ENCODE peak calls at places on chromosome X, in five cellular contexts. L is Panc1; A is sigmoid colon; Y is breast epithelium; M is CD8-positive, alpha-beta T cell. V is an unnamed sample.

GRCh38 chrX:23662187-23662586 is 5.1 kb upstream of the PRDX4 start:
- DNase-seq in L (no peak), A (no peak), Y (no peak), M (no peak), V (no peak)

GRCh38 chrX:153969904-153970397 is 1.7 kb downstream of the HCFC1 start:
- DNase-seq in L (no peak), A (no peak), Y (no peak), M (no peak), V (no peak)

GRCh38 chrX:54067741-54068140 is 23.5 kb upstream of the PHF8 start:
- DNase-seq in L (no peak), A (no peak), Y (no peak), M (no peak), V (no peak)

GRCh38 chrX:10972731-10973130 is 138.4 kb upstream of the HCCS start:
- DNase-seq in L (no peak), A (no peak), Y (no peak), M (no peak), V (no peak)

GRCh38 chrX:84118315-84118714 is 69.7 kb downstream of the RPS6KA6 start:
- DNase-seq in L (no peak), A (no peak), Y (no peak), M (no peak), V (no peak)

GRCh38 chrX:54788446-54788845 is 9.6 kb downstream of the ITIH6 start:
- DNase-seq in L (no peak), A (no peak), Y (no peak), M (no peak), V (no peak)

GRCh38 chrX:53456254-53456653 is 22.1 kb upstream of the HSD17B10 start:
- DNase-seq in L (no peak), A (no peak), Y (no peak), M (no peak), V (no peak)

GRCh38 chrX:108219949-108220601 is 128.5 kb downstream of the ATG4A start:
- DNase-seq in L (no peak), A (no peak), Y (no peak), M (no peak), V (no peak)

GRCh38 chrX:132216806-132217202 is 2.4 kb downstream of the RAP2C start:
- DNase-seq in L (no peak), A (no peak), Y (no peak), M (no peak), V (peak; percentile 8)

GRCh38 chrX:109732780-109733657 is at the start of gene ACSL4:
- DNase-seq in L (no peak), A (peak; percentile 92), Y (peak; percentile 71), M (peak; percentile 79), V (peak; percentile 73)

GRCh38 chrX:108297290-108297689 is 140.9 kb downstream of the COL4A6 start:
- DNase-seq in L (no peak), A (no peak), Y (no peak), M (no peak), V (no peak)

GRCh38 chrX:134287356-134287755 is 50.4 kb downstream of the CCDC160 start:
- DNase-seq in L (no peak), A (no peak), Y (no peak), M (no peak), V (no peak)

GRCh38 chrX:136850441-136851175 is 29.9 kb downstream of the RBMX start:
- DNase-seq in L (no peak), A (no peak), Y (no peak), M (no peak), V (no peak)

GRCh38 chrX:9682456-9682855 is 83.2 kb downstream of the GPR143 start:
- DNase-seq in L (no peak), A (no peak), Y (no peak), M (no peak), V (no peak)

GRCh38 chrX:72254835-72255234 is 16.0 kb upstream of the ERCC6L start:
- DNase-seq in L (no peak), A (no peak), Y (no peak), M (no peak), V (no peak)

GRCh38 chrX:40105016-40105790 is 7.4 kb upstream of the BCOR start:
- DNase-seq in L (no peak), A (no peak), Y (no peak), M (no peak), V (no peak)

GRCh38 chrX:111680988-111681779 is at the start of gene ALG13:
- DNase-seq in L (peak; percentile 66), A (peak; percentile 96), Y (peak; percentile 87), M (peak; percentile 79), V (peak; percentile 82)

GRCh38 chrX:21659320-21659719 is 1.2 kb upstream of the KLHL34 start:
- DNase-seq in L (no peak), A (no peak), Y (no peak), M (no peak), V (no peak)

GRCh38 chrX:24169211-24169610 is 19.7 kb downstream of the ZFX start:
- DNase-seq in L (no peak), A (no peak), Y (no peak), M (no peak), V (no peak)

GRCh38 chrX:10615931-10616780 is 4.2 kb downstream of the MID1 start:
- DNase-seq in L (no peak), A (peak; percentile 72), Y (no peak), M (no peak), V (no peak)

GRCh38 chrX:21745756-21746155 is 12.2 kb downstream of the SMPX start:
- DNase-seq in L (no peak), A (no peak), Y (no peak), M (peak; percentile 8), V (no peak)

GRCh38 chrX:25072247-25072646 is 56.5 kb upstream of the ARX start:
- DNase-seq in L (no peak), A (no peak), Y (no peak), M (no peak), V (no peak)

GRCh38 chrX:141760761-141761160 is 62.2 kb upstream of the SPANXD start:
- DNase-seq in L (no peak), A (no peak), Y (no peak), M (no peak), V (no peak)

GRCh38 chrX:113422323-113422722 is 581.7 kb upstream of the AMOT start:
- DNase-seq in L (no peak), A (no peak), Y (no peak), M (no peak), V (no peak)

GRCh38 chrX:100587846-100588245 is 3.1 kb downstream of the TNMD start:
- DNase-seq in L (no peak), A (no peak), Y (no peak), M (no peak), V (no peak)

GRCh38 chrX:9227276-9227675 is 193.3 kb upstream of the FAM9B start:
- DNase-seq in L (no peak), A (no peak), Y (no peak), M (no peak), V (no peak)

GRCh38 chrX:26778320-26778888 is 562.4 kb downstream of the MAGEB5 start:
- DNase-seq in L (no peak), A (no peak), Y (no peak), M (no peak), V (no peak)

GRCh38 chrX:104854188-104854587 is 288.2 kb downstream of the IL1RAPL2 start:
- DNase-seq in L (no peak), A (no peak), Y (no peak), M (no peak), V (no peak)

GRCh38 chrX:153651540-153652079 is 4.6 kb downstream of the DUSP9 start:
- DNase-seq in L (no peak), A (peak; percentile 20), Y (no peak), M (no peak), V (no peak)

GRCh38 chrX:122046226-122046625 is 998.8 kb downstream of the GLUD2 start:
- DNase-seq in L (no peak), A (no peak), Y (no peak), M (no peak), V (no peak)

GRCh38 chrX:149040873-149041535 is 464.1 kb downstream of the IDS start:
- DNase-seq in L (no peak), A (no peak), Y (no peak), M (no peak), V (no peak)

GRCh38 chrX:46551494-46552128 is 6.4 kb upstream of the ZNF674 start:
- DNase-seq in L (no peak), A (no peak), Y (no peak), M (no peak), V (no peak)

GRCh38 chrX:40175416-40176255 is 77.9 kb upstream of the BCOR start:
- DNase-seq in L (no peak), A (peak; percentile 89), Y (no peak), M (peak; percentile 70), V (peak; percentile 59)

GRCh38 chrX:3044671-3045070 is 3.4 kb downstream of the ARSF start:
- DNase-seq in L (no peak), A (no peak), Y (no peak), M (no peak), V (no peak)
- H3K27ac ChIP-seq in L (no peak overlapping the region), A (no peak overlapping the region), Y (no peak overlapping the region), M (no peak overlapping the region), V (no peak overlapping the region)

GRCh38 chrX:70132877-70133302 is 357 bp upstream of the IGBP1 start:
- DNase-seq in L (no peak), A (no peak), Y (no peak), M (no peak), V (no peak)
- H3K27ac ChIP-seq in L (peak overlapping the region; percentile 64), A (peak overlapping the region; percentile 86), Y (peak overlapping the region; percentile 75), M (peak overlapping the region; percentile 96), V (peak overlapping the region; percentile 81)

DNA sequence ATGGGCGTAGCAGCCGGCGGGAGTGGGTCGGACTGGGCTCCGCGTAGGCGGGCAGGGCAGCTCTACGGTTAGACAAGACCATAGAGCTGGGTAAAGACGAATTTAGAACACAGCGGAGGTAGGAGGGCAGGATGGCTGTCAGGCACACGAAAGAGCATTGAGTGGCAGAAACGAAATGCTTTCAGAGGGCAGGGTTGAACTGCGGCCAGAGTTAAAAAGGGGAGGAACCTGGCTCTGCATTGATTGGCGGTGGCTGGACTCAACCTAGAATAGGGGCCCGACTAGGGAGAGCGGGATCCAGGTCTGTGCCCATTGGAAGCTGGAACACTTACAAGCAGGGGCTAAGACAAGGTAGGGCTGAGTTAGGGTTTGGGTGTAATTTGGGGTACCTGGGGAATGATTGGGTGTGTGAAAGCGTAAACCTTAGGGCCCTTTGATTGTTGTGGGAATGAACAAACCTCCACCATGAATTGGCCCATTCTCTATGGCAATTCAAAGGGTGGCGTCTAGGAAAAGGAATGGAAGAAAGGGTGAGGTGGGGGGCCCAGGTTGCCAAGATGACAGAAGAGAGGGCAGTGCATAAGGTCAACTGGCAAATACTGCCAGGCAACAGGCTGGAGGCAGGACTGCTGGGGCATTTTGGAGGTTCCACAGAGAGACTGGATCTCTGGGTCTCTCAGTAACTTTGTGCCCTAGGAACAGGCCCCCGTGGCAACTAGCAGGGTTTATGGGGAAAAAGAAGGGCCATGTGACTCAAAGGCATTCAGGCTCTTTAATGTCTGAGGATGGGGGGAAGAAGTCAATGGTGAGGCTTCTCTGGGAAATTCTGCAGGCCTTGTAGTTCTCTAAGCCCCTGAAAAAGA is 911 bp upstream of the ELK1 start:
- DNase-seq in L (no peak), A (no peak), Y (no peak), M (no peak), V (no peak)
- H3K27ac ChIP-seq in L (peak overlapping the region; percentile 85), A (peak overlapping the region; percentile 77), Y (peak overlapping the region; percentile 86), M (peak overlapping the region; percentile 44), V (peak overlapping the region; percentile 70)

GRCh38 chrX:41526268-41526667 is 79.1 kb downstream of the NYX start:
- DNase-seq in L (no peak), A (no peak), Y (no peak), M (no peak), V (no peak)

GRCh38 chrX:41518841-41519220 is 71.7 kb downstream of the NYX start:
- DNase-seq in L (no peak), A (no peak), Y (no peak), M (no peak), V (no peak)

GRCh38 chrX:41526925-41527324 is 79.8 kb downstream of the NYX start:
- DNase-seq in L (no peak), A (no peak), Y (no peak), M (no peak), V (no peak)

GRCh38 chrX:41522071-41522470 is 74.9 kb downstream of the NYX start:
- DNase-seq in L (no peak), A (no peak), Y (no peak), M (no peak), V (no peak)

GRCh38 chrX:41522681-41523080 is 75.5 kb downstream of the NYX start:
- DNase-seq in L (no peak), A (no peak), Y (no peak), M (no peak), V (no peak)
- H3K27ac ChIP-seq in L (no peak overlapping the region), A (no peak overlapping the region), Y (no peak overlapping the region), M (no peak overlapping the region), V (no peak overlapping the region)

V was measured in effector memory CD4-positive, alpha-beta T cell.